ENCODE peak calls at places on chromosomes 13 and 19, in five cellular contexts. One of them, this sample, is unnamed.

GRCh38 chr13:84431646-84432045 is 549.4 kb upstream of the SLITRK1 start:
- DNase-seq in heart right ventricle: no peak
- DNase-seq in MM.1S: no peak
- DNase-seq in CD8-positive, alpha-beta T cell: no peak
- DNase-seq in tibial artery: no peak
- DNase-seq in this sample: no peak

GRCh38 chr13:37175996-37176395 is 70.5 kb upstream of the CSNK1A1L start:
- DNase-seq in heart right ventricle: no peak
- DNase-seq in MM.1S: no peak
- DNase-seq in CD8-positive, alpha-beta T cell: no peak
- DNase-seq in tibial artery: no peak
- DNase-seq in this sample: no peak

GRCh38 chr19:1131718-1132552 is 28.1 kb downstream of the GPX4 start:
- DNase-seq in heart right ventricle: peak
- DNase-seq in MM.1S: peak
- DNase-seq in CD8-positive, alpha-beta T cell: peak
- DNase-seq in tibial artery: peak
- DNase-seq in this sample: peak

GRCh38 chr19:33302175-33302973 is at the start of gene CEBPA:
- DNase-seq in heart right ventricle: peak
- DNase-seq in MM.1S: peak
- DNase-seq in CD8-positive, alpha-beta T cell: peak
- DNase-seq in tibial artery: peak
- DNase-seq in this sample: peak

GRCh38 chr19:31745731-31746130 is 396.5 kb upstream of the TSHZ3 start:
- DNase-seq in heart right ventricle: no peak
- DNase-seq in MM.1S: no peak
- DNase-seq in CD8-positive, alpha-beta T cell: no peak
- DNase-seq in tibial artery: no peak
- DNase-seq in this sample: no peak

GRCh38 chr19:47644743-47645499 is 36.0 kb downstream of the BICRA start:
- DNase-seq in heart right ventricle: no peak
- DNase-seq in MM.1S: no peak
- DNase-seq in CD8-positive, alpha-beta T cell: no peak
- DNase-seq in tibial artery: no peak
- DNase-seq in this sample: no peak

GRCh38 chr19:31066385-31066784 is 282.9 kb downstream of the TSHZ3 start:
- DNase-seq in heart right ventricle: no peak
- DNase-seq in MM.1S: no peak
- DNase-seq in CD8-positive, alpha-beta T cell: no peak
- DNase-seq in tibial artery: no peak
- DNase-seq in this sample: no peak

GRCh38 chr19:50718255-50719118 is 1.1 kb downstream of the SHANK1 start:
- DNase-seq in heart right ventricle: no peak
- DNase-seq in MM.1S: no peak
- DNase-seq in CD8-positive, alpha-beta T cell: no peak
- DNase-seq in tibial artery: no peak
- DNase-seq in this sample: no peak

GRCh38 chr13:46864941-46865340 is 31.9 kb downstream of the HTR2A start:
- DNase-seq in heart right ventricle: no peak
- DNase-seq in MM.1S: no peak
- DNase-seq in CD8-positive, alpha-beta T cell: no peak
- DNase-seq in tibial artery: no peak
- DNase-seq in this sample: no peak

GRCh38 chr19:44625531-44626066 is 12.2 kb downstream of the IGSF23 start:
- DNase-seq in heart right ventricle: no peak
- DNase-seq in MM.1S: no peak
- DNase-seq in CD8-positive, alpha-beta T cell: no peak
- DNase-seq in tibial artery: no peak
- DNase-seq in this sample: no peak

GRCh38 chr19:5959260-5960004 is 18.5 kb downstream of the RANBP3 start:
- DNase-seq in heart right ventricle: no peak
- DNase-seq in MM.1S: no peak
- DNase-seq in CD8-positive, alpha-beta T cell: no peak
- DNase-seq in tibial artery: no peak
- DNase-seq in this sample: no peak

GRCh38 chr19:33868821-33869412 is 72.2 kb downstream of the KCTD15 start:
- DNase-seq in heart right ventricle: peak
- DNase-seq in MM.1S: no peak
- DNase-seq in CD8-positive, alpha-beta T cell: no peak
- DNase-seq in tibial artery: no peak
- DNase-seq in this sample: no peak

GRCh38 chr19:6632002-6632621 is 37.8 kb downstream of the TNFSF14 start:
- DNase-seq in heart right ventricle: no peak
- DNase-seq in MM.1S: peak
- DNase-seq in CD8-positive, alpha-beta T cell: peak
- DNase-seq in tibial artery: no peak
- DNase-seq in this sample: peak

GRCh38 chr13:38537026-38537425 is 149.9 kb upstream of the FREM2 start:
- DNase-seq in heart right ventricle: no peak
- DNase-seq in MM.1S: no peak
- DNase-seq in CD8-positive, alpha-beta T cell: no peak
- DNase-seq in tibial artery: no peak
- DNase-seq in this sample: no peak

GRCh38 chr19:47479701-47480503 is 4.1 kb downstream of the KPTN start:
- DNase-seq in heart right ventricle: no peak
- DNase-seq in MM.1S: no peak
- DNase-seq in CD8-positive, alpha-beta T cell: no peak
- DNase-seq in tibial artery: no peak
- DNase-seq in this sample: no peak

GRCh38 chr19:13930402-13930801 is 7.8 kb downstream of the PODNL1 start:
- DNase-seq in heart right ventricle: no peak
- DNase-seq in MM.1S: no peak
- DNase-seq in CD8-positive, alpha-beta T cell: no peak
- DNase-seq in tibial artery: no peak
- DNase-seq in this sample: no peak

GRCh38 chr19:14248578-14249011 is 42.6 kb upstream of the ADGRL1 start:
- DNase-seq in heart right ventricle: peak
- DNase-seq in MM.1S: no peak
- DNase-seq in CD8-positive, alpha-beta T cell: no peak
- DNase-seq in tibial artery: no peak
- DNase-seq in this sample: no peak

GRCh38 chr13:90776349-90776748 is 571.1 kb upstream of the MIR17HG start:
- DNase-seq in heart right ventricle: no peak
- DNase-seq in MM.1S: no peak
- DNase-seq in CD8-positive, alpha-beta T cell: no peak
- DNase-seq in tibial artery: no peak
- DNase-seq in this sample: no peak

GRCh38 chr19:32231020-32231419 is 114.4 kb upstream of the ZNF507 start:
- DNase-seq in heart right ventricle: no peak
- DNase-seq in MM.1S: no peak
- DNase-seq in CD8-positive, alpha-beta T cell: no peak
- DNase-seq in tibial artery: no peak
- DNase-seq in this sample: no peak

GRCh38 chr19:49679832-49680472 is 2.9 kb downstream of the PRMT1 start:
- DNase-seq in heart right ventricle: no peak
- DNase-seq in MM.1S: no peak
- DNase-seq in CD8-positive, alpha-beta T cell: no peak
- DNase-seq in tibial artery: no peak
- DNase-seq in this sample: no peak

GRCh38 chr13:32746474-32746873 is 160.2 kb downstream of the PDS5B start:
- DNase-seq in heart right ventricle: no peak
- DNase-seq in MM.1S: no peak
- DNase-seq in CD8-positive, alpha-beta T cell: no peak
- DNase-seq in tibial artery: no peak
- DNase-seq in this sample: no peak

GRCh38 chr19:35959040-35959967 is 23.1 kb downstream of the LRFN3 start:
- DNase-seq in heart right ventricle: peak
- DNase-seq in MM.1S: no peak
- DNase-seq in CD8-positive, alpha-beta T cell: peak
- DNase-seq in tibial artery: no peak
- DNase-seq in this sample: no peak

GRCh38 chr19:12703056-12703455 is 6.6 kb upstream of the FBXW9 start:
- DNase-seq in heart right ventricle: no peak
- DNase-seq in MM.1S: no peak
- DNase-seq in CD8-positive, alpha-beta T cell: no peak
- DNase-seq in tibial artery: no peak
- DNase-seq in this sample: no peak

GRCh38 chr13:59906413-59907027 is 257.2 kb downstream of the DIAPH3 start:
- DNase-seq in heart right ventricle: no peak
- DNase-seq in MM.1S: peak
- DNase-seq in CD8-positive, alpha-beta T cell: no peak
- DNase-seq in tibial artery: no peak
- DNase-seq in this sample: no peak

GRCh38 chr19:28847468-28847867 is 365.5 kb downstream of the UQCRFS1 start:
- DNase-seq in heart right ventricle: no peak
- DNase-seq in MM.1S: no peak
- DNase-seq in CD8-positive, alpha-beta T cell: no peak
- DNase-seq in tibial artery: no peak
- DNase-seq in this sample: no peak

GRCh38 chr19:45809643-45810159 is 5.4 kb downstream of the RSPH6A start:
- DNase-seq in heart right ventricle: no peak
- DNase-seq in MM.1S: peak
- DNase-seq in CD8-positive, alpha-beta T cell: no peak
- DNase-seq in tibial artery: no peak
- DNase-seq in this sample: no peak

GRCh38 chr19:35220315-35220921 is 8.1 kb downstream of the FAM187B start:
- DNase-seq in heart right ventricle: no peak
- DNase-seq in MM.1S: no peak
- DNase-seq in CD8-positive, alpha-beta T cell: no peak
- DNase-seq in tibial artery: no peak
- DNase-seq in this sample: no peak

GRCh38 chr13:112486386-112487126 is 101.4 kb downstream of the TUBGCP3 start:
- DNase-seq in heart right ventricle: no peak
- DNase-seq in MM.1S: no peak
- DNase-seq in CD8-positive, alpha-beta T cell: no peak
- DNase-seq in tibial artery: no peak
- DNase-seq in this sample: no peak

GRCh38 chr13:91347212-91347995 is at the start of gene MIR17HG:
- DNase-seq in heart right ventricle: peak
- DNase-seq in MM.1S: peak
- DNase-seq in CD8-positive, alpha-beta T cell: peak
- DNase-seq in tibial artery: peak
- DNase-seq in this sample: peak

GRCh38 chr13:36385471-36385870 is 39.3 kb upstream of the SPART start:
- DNase-seq in heart right ventricle: no peak
- DNase-seq in MM.1S: no peak
- DNase-seq in CD8-positive, alpha-beta T cell: no peak
- DNase-seq in tibial artery: no peak
- DNase-seq in this sample: no peak

GRCh38 chr19:55909801-55910200 is 22.3 kb downstream of the NLRP13 start:
- DNase-seq in heart right ventricle: no peak
- DNase-seq in MM.1S: no peak
- DNase-seq in CD8-positive, alpha-beta T cell: no peak
- DNase-seq in tibial artery: no peak
- DNase-seq in this sample: no peak

GRCh38 chr19:55912916-55913315 is 19.2 kb downstream of the NLRP13 start:
- DNase-seq in heart right ventricle: no peak
- DNase-seq in MM.1S: no peak
- DNase-seq in CD8-positive, alpha-beta T cell: no peak
- DNase-seq in tibial artery: no peak
- DNase-seq in this sample: no peak

DNA sequence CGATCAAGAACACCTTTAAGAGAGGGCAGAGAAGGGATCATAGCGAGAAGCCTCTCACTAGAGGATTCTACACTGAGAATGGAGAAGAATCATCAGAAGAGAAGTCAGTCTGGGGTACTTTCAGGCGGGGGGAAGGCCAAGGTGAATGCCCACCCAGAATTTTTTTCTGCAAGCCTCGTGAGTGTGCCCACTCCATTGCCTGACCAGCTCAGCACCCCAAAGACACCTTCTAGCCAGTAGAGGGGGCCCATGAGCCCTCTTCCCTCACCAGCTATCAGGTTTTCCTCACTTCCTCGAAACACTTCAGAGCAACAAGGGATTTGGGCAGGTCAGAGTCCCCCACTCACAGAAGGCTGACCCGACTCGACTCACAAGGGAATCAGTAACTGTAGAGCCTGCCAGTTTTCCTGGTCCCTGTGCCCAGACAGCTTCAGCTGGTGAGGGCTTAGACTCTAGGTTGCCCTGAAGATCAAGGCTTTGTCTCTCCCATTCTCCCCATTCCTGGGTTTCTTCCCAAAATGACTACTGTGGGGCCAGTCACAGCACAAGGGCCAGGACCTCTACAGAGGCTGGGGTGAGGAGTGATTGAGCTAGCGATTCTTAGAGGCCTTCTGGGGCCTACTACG is 18.4 kb downstream of the NLRP13 start:
- DNase-seq in heart right ventricle: no peak
- DNase-seq in MM.1S: no peak
- DNase-seq in CD8-positive, alpha-beta T cell: no peak
- DNase-seq in tibial artery: no peak
- DNase-seq in this sample: no peak
- TF ChIP-seq CTCF in heart right ventricle: no peak
- TF ChIP-seq CTCF in MM.1S: peak
- TF ChIP-seq CTCF in CD8-positive, alpha-beta T cell: no peak
- TF ChIP-seq CTCF in tibial artery: no peak
- TF ChIP-seq CTCF in this sample: peak

DNA sequence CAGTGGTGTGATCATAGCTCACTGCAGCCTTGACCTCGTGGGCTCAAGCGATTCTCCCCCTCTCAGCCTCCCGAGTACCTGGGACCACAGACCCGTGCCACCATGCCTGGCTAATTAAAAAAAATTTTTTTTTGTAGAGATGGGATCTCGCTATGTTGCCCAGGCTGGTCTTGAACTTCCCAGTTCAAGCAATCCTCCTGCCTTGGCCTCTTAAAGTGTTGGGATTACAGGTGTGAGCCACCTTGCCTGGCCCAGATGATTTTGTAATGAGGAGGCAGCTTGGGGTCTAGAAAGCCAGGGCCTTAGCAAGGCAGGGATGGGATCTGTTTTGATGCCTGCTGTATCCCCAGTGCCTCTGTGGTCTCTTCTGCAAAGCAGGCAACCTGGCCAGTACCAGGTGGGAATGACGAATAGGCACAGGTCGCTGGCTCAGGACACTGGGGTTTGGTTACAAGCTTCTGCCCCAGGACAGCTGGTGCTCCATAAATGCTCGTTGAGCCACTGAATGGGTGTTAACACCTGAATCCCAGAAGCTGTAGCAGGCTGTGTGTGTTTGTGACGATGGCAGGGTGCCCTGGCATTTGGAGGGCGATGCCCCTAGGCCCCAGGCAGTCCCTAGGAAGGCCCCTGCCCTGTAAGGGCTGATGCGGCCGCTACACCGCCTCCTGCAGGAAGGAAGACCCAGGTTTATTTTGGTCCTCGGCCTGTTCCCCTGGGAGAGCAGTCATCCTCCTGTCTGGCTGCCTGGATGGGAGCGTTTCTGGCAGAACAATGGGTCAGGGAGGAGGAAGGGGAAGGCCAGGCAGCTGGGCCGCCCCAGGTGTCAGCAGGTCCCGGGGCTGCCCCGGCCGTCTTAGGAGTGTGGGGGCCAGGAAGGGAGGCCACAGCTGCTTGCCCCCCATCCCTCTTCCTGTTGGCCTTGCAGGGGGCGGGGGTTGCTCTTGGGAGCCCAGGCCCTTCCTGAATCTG is 8.6 kb downstream of the TNFAIP8L1 start:
- DNase-seq in heart right ventricle: peak
- DNase-seq in MM.1S: no peak
- DNase-seq in CD8-positive, alpha-beta T cell: no peak
- DNase-seq in tibial artery: no peak
- DNase-seq in this sample: no peak
- TF ChIP-seq CTCF in heart right ventricle: peak
- TF ChIP-seq CTCF in MM.1S: no peak
- TF ChIP-seq CTCF in CD8-positive, alpha-beta T cell: no peak
- TF ChIP-seq CTCF in tibial artery: no peak
- TF ChIP-seq CTCF in this sample: no peak

GRCh38 chr19:41341669-41342490 is 11.8 kb downstream of the TGFB1 start:
- DNase-seq in heart right ventricle: no peak
- DNase-seq in MM.1S: no peak
- DNase-seq in CD8-positive, alpha-beta T cell: no peak
- DNase-seq in tibial artery: no peak
- DNase-seq in this sample: no peak
- TF ChIP-seq CTCF in heart right ventricle: no peak
- TF ChIP-seq CTCF in MM.1S: no peak
- TF ChIP-seq CTCF in CD8-positive, alpha-beta T cell: no peak
- TF ChIP-seq CTCF in tibial artery: no peak
- TF ChIP-seq CTCF in this sample: peak

GRCh38 chr19:41161903-41162302 is 31.1 kb upstream of the CYP2S1 start:
- DNase-seq in heart right ventricle: no peak
- DNase-seq in MM.1S: no peak
- DNase-seq in CD8-positive, alpha-beta T cell: no peak
- DNase-seq in tibial artery: no peak
- DNase-seq in this sample: no peak
- TF ChIP-seq CTCF in heart right ventricle: no peak
- TF ChIP-seq CTCF in MM.1S: peak
- TF ChIP-seq CTCF in CD8-positive, alpha-beta T cell: no peak
- TF ChIP-seq CTCF in tibial artery: no peak
- TF ChIP-seq CTCF in this sample: no peak